ENCODE peak calls at places on chromosomes 6 and 20, in four cellular contexts. One of them, this sample, is unnamed.

GRCh38 chr6:35727935-35728662 is 8.7 kb upstream of the ARMC12 start:
- DNase-seq in stimulated activated CD4-positive, alpha-beta T cell treated with anti-CD3 and anti-CD28 coated beads, Interleukin-1b, Interleukin-23, amount 100 ng/mL, for 4 hours: peak
- DNase-seq in cardiac muscle cell: peak
- DNase-seq in psoas muscle: peak
- DNase-seq in this sample: peak

GRCh38 chr20:50532231-50532630 is 22.0 kb downstream of the PTPN1 start:
- DNase-seq in stimulated activated CD4-positive, alpha-beta T cell treated with anti-CD3 and anti-CD28 coated beads, Interleukin-1b, Interleukin-23, amount 100 ng/mL, for 4 hours: no peak
- DNase-seq in psoas muscle: no peak
- DNase-seq in cardiac muscle cell: no peak
- DNase-seq in this sample: no peak

GRCh38 chr6:16849280-16850210 is 88.3 kb upstream of the ATXN1 start:
- DNase-seq in cardiac muscle cell: peak
- DNase-seq in stimulated activated CD4-positive, alpha-beta T cell treated with anti-CD3 and anti-CD28 coated beads, Interleukin-1b, Interleukin-23, amount 100 ng/mL, for 4 hours: no peak
- DNase-seq in psoas muscle: peak
- DNase-seq in this sample: no peak

GRCh38 chr6:145824344-145824743 is 9.7 kb upstream of the FBXO30 start:
- DNase-seq in cardiac muscle cell: no peak
- DNase-seq in stimulated activated CD4-positive, alpha-beta T cell treated with anti-CD3 and anti-CD28 coated beads, Interleukin-1b, Interleukin-23, amount 100 ng/mL, for 4 hours: no peak
- DNase-seq in psoas muscle: no peak
- DNase-seq in this sample: no peak

GRCh38 chr6:154096316-154096715 is 57.3 kb downstream of the OPRM1 start:
- DNase-seq in psoas muscle: no peak
- DNase-seq in stimulated activated CD4-positive, alpha-beta T cell treated with anti-CD3 and anti-CD28 coated beads, Interleukin-1b, Interleukin-23, amount 100 ng/mL, for 4 hours: no peak
- DNase-seq in cardiac muscle cell: no peak
- DNase-seq in this sample: no peak

GRCh38 chr6:119444642-119445557 is 95.3 kb upstream of the MAN1A1 start:
- DNase-seq in stimulated activated CD4-positive, alpha-beta T cell treated with anti-CD3 and anti-CD28 coated beads, Interleukin-1b, Interleukin-23, amount 100 ng/mL, for 4 hours: no peak
- DNase-seq in psoas muscle: no peak
- DNase-seq in cardiac muscle cell: no peak
- DNase-seq in this sample: no peak

GRCh38 chr6:40996591-40997247 is 42.3 kb downstream of the UNC5CL start:
- DNase-seq in stimulated activated CD4-positive, alpha-beta T cell treated with anti-CD3 and anti-CD28 coated beads, Interleukin-1b, Interleukin-23, amount 100 ng/mL, for 4 hours: no peak
- DNase-seq in cardiac muscle cell: peak
- DNase-seq in psoas muscle: no peak
- DNase-seq in this sample: no peak

GRCh38 chr6:6148192-6148815 is 141.6 kb upstream of the NRN1 start:
- DNase-seq in psoas muscle: no peak
- DNase-seq in cardiac muscle cell: no peak
- DNase-seq in stimulated activated CD4-positive, alpha-beta T cell treated with anti-CD3 and anti-CD28 coated beads, Interleukin-1b, Interleukin-23, amount 100 ng/mL, for 4 hours: no peak
- DNase-seq in this sample: no peak

GRCh38 chr20:40743172-40743775 is 54.2 kb upstream of the MAFB start:
- DNase-seq in psoas muscle: no peak
- DNase-seq in stimulated activated CD4-positive, alpha-beta T cell treated with anti-CD3 and anti-CD28 coated beads, Interleukin-1b, Interleukin-23, amount 100 ng/mL, for 4 hours: no peak
- DNase-seq in cardiac muscle cell: no peak
- DNase-seq in this sample: no peak

GRCh38 chr20:39019805-39020325 is 57.7 kb downstream of the DHX35 start:
- DNase-seq in psoas muscle: no peak
- DNase-seq in stimulated activated CD4-positive, alpha-beta T cell treated with anti-CD3 and anti-CD28 coated beads, Interleukin-1b, Interleukin-23, amount 100 ng/mL, for 4 hours: no peak
- DNase-seq in cardiac muscle cell: peak
- DNase-seq in this sample: no peak

GRCh38 chr20:39049684-39050554 is 87.8 kb downstream of the DHX35 start:
- DNase-seq in stimulated activated CD4-positive, alpha-beta T cell treated with anti-CD3 and anti-CD28 coated beads, Interleukin-1b, Interleukin-23, amount 100 ng/mL, for 4 hours: peak
- DNase-seq in psoas muscle: peak
- DNase-seq in cardiac muscle cell: peak
- DNase-seq in this sample: peak

GRCh38 chr20:3082306-3082951 is 2.1 kb downstream of the AVP start:
- DNase-seq in cardiac muscle cell: peak
- DNase-seq in stimulated activated CD4-positive, alpha-beta T cell treated with anti-CD3 and anti-CD28 coated beads, Interleukin-1b, Interleukin-23, amount 100 ng/mL, for 4 hours: no peak
- DNase-seq in psoas muscle: no peak
- DNase-seq in this sample: peak

GRCh38 chr6:170140129-170140528 is 150.7 kb downstream of the DLL1 start:
- DNase-seq in psoas muscle: no peak
- DNase-seq in cardiac muscle cell: no peak
- DNase-seq in stimulated activated CD4-positive, alpha-beta T cell treated with anti-CD3 and anti-CD28 coated beads, Interleukin-1b, Interleukin-23, amount 100 ng/mL, for 4 hours: no peak
- DNase-seq in this sample: no peak

GRCh38 chr6:158514991-158515390 is 44.9 kb upstream of the TMEM181 start:
- DNase-seq in stimulated activated CD4-positive, alpha-beta T cell treated with anti-CD3 and anti-CD28 coated beads, Interleukin-1b, Interleukin-23, amount 100 ng/mL, for 4 hours: no peak
- DNase-seq in psoas muscle: no peak
- DNase-seq in cardiac muscle cell: no peak
- DNase-seq in this sample: no peak

GRCh38 chr6:125114248-125114858 is 39.2 kb upstream of the TPD52L1 start:
- DNase-seq in stimulated activated CD4-positive, alpha-beta T cell treated with anti-CD3 and anti-CD28 coated beads, Interleukin-1b, Interleukin-23, amount 100 ng/mL, for 4 hours: peak
- DNase-seq in psoas muscle: no peak
- DNase-seq in cardiac muscle cell: peak
- DNase-seq in this sample: peak

GRCh38 chr6:167560673-167561569 is 236.0 kb downstream of the TTLL2 start:
- DNase-seq in stimulated activated CD4-positive, alpha-beta T cell treated with anti-CD3 and anti-CD28 coated beads, Interleukin-1b, Interleukin-23, amount 100 ng/mL, for 4 hours: no peak
- DNase-seq in cardiac muscle cell: no peak
- DNase-seq in psoas muscle: no peak
- DNase-seq in this sample: no peak

GRCh38 chr6:1208876-1209275 is 103.0 kb upstream of the FOXQ1 start:
- DNase-seq in psoas muscle: no peak
- DNase-seq in cardiac muscle cell: no peak
- DNase-seq in stimulated activated CD4-positive, alpha-beta T cell treated with anti-CD3 and anti-CD28 coated beads, Interleukin-1b, Interleukin-23, amount 100 ng/mL, for 4 hours: no peak
- DNase-seq in this sample: no peak

GRCh38 chr6:52503853-52504777 is 72.7 kb downstream of the TRAM2 start:
- DNase-seq in cardiac muscle cell: peak
- DNase-seq in stimulated activated CD4-positive, alpha-beta T cell treated with anti-CD3 and anti-CD28 coated beads, Interleukin-1b, Interleukin-23, amount 100 ng/mL, for 4 hours: no peak
- DNase-seq in psoas muscle: peak
- DNase-seq in this sample: peak

GRCh38 chr6:33992191-33992590 is 153.7 kb downstream of the GRM4 start:
- DNase-seq in cardiac muscle cell: no peak
- DNase-seq in psoas muscle: no peak
- DNase-seq in stimulated activated CD4-positive, alpha-beta T cell treated with anti-CD3 and anti-CD28 coated beads, Interleukin-1b, Interleukin-23, amount 100 ng/mL, for 4 hours: no peak
- DNase-seq in this sample: no peak

GRCh38 chr6:145587342-145587741 is 148.0 kb downstream of the EPM2A start:
- DNase-seq in cardiac muscle cell: no peak
- DNase-seq in stimulated activated CD4-positive, alpha-beta T cell treated with anti-CD3 and anti-CD28 coated beads, Interleukin-1b, Interleukin-23, amount 100 ng/mL, for 4 hours: no peak
- DNase-seq in psoas muscle: no peak
- DNase-seq in this sample: peak

GRCh38 chr20:24584538-24585356 is 115.3 kb downstream of the SYNDIG1 start:
- DNase-seq in cardiac muscle cell: peak
- DNase-seq in stimulated activated CD4-positive, alpha-beta T cell treated with anti-CD3 and anti-CD28 coated beads, Interleukin-1b, Interleukin-23, amount 100 ng/mL, for 4 hours: no peak
- DNase-seq in psoas muscle: no peak
- DNase-seq in this sample: no peak

GRCh38 chr6:25606151-25606550 is 45.9 kb upstream of the SCGN start:
- DNase-seq in cardiac muscle cell: no peak
- DNase-seq in stimulated activated CD4-positive, alpha-beta T cell treated with anti-CD3 and anti-CD28 coated beads, Interleukin-1b, Interleukin-23, amount 100 ng/mL, for 4 hours: no peak
- DNase-seq in psoas muscle: no peak
- DNase-seq in this sample: no peak

This sample was measured in SK-N-SH.